ENCODE peak calls at places on chromosomes 13 and 19, in nine cellular contexts. W is left ventricle myocardium inferior; T is KG1; U is iris pigment epithelial cell; O is transverse colon; D is non-pigmented ciliary epithelial cell; P is CD8-positive, alpha-beta T cell; J is D341Med; I is MV-4-11. B is an unnamed sample.

GRCh38 chr13:68927387-68928026 is 1180.1 kb upstream of the ATXN8OS start:
- DNase-seq in W (no peak), T (no peak), U (peak), O (peak), D (peak), P (no peak), J (peak), I (no peak), B (no peak)

GRCh38 chr19:610071-610800 is 20.6 kb downstream of the HCN2 start:
- DNase-seq in W (no peak), T (no peak), U (peak), O (peak), D (no peak), P (peak), J (no peak), I (no peak), B (no peak)

GRCh38 chr13:57632276-57633140 is 964 bp downstream of the PCDH17 start:
- DNase-seq in W (no peak), T (no peak), U (no peak), O (no peak), D (no peak), P (no peak), J (peak), I (no peak), B (peak)

GRCh38 chr19:17824339-17824738 is 3.0 kb upstream of the INSL3 start:
- DNase-seq in W (no peak), T (no peak), U (no peak), O (no peak), D (no peak), P (no peak), J (no peak), I (no peak), B (no peak)

GRCh38 chr13:81670048-81670447 is 1329.1 kb upstream of the SPRY2 start:
- DNase-seq in W (no peak), T (no peak), U (no peak), O (no peak), D (no peak), P (no peak), J (no peak), I (no peak), B (no peak)

GRCh38 chr13:31105020-31105800 is 56.5 kb downstream of the HSPH1 start:
- DNase-seq in W (no peak), T (no peak), U (peak), O (no peak), D (no peak), P (no peak), J (no peak), I (no peak), B (no peak)

GRCh38 chr13:24087611-24088235 is 72.8 kb upstream of the SPATA13 start:
- DNase-seq in W (no peak), T (no peak), U (no peak), O (peak), D (no peak), P (no peak), J (no peak), I (no peak), B (no peak)

GRCh38 chr13:79423801-79424642 is 18.0 kb upstream of the RBM26 start:
- DNase-seq in W (no peak), T (peak), U (peak), O (no peak), D (no peak), P (no peak), J (peak), I (peak), B (peak)

GRCh38 chr13:108919036-108919907 is 289.9 kb downstream of the MYO16 start:
- DNase-seq in W (no peak), T (no peak), U (peak), O (no peak), D (no peak), P (no peak), J (no peak), I (no peak), B (no peak)

B was measured in GM13976.